ENCODE peak calls at places on chromosomes 3 and 15, in five cellular contexts. H is K562, V is HCT116, B is SK-N-SH, J is H1. W is an unnamed sample.

GRCh38 chr3:164748626-164749025 is 329.7 kb downstream of the SI start:
- DNase-seq in H (no peak), V (no peak), B (no peak), J (no peak), W (no peak)

GRCh38 chr15:28917791-28918140 is 32.0 kb downstream of the APBA2 start:
- DNase-seq in H (no peak), V (no peak), B (no peak), J (no peak), W (no peak)

GRCh38 chr15:38148476-38148875 is 104.2 kb upstream of the SPRED1 start:
- DNase-seq in H (no peak), V (no peak), B (no peak), J (no peak), W (no peak)

GRCh38 chr3:53259427-53260259 is 3.8 kb upstream of the TKT start:
- DNase-seq in H (no peak), V (no peak), B (peak), J (no peak), W (no peak)

GRCh38 chr3:12948891-12949711 is 107.7 kb upstream of the RPL32 start:
- DNase-seq in H (peak), V (peak), B (no peak), J (no peak), W (no peak)

GRCh38 chr3:55481067-55481917 is 5.8 kb downstream of the WNT5A start:
- DNase-seq in H (no peak), V (no peak), B (peak), J (no peak), W (no peak)

GRCh38 chr3:177960722-177961121 is 575.5 kb upstream of the KCNMB2 start:
- DNase-seq in H (no peak), V (no peak), B (no peak), J (no peak), W (no peak)

GRCh38 chr3:189101594-189101993 is 70.2 kb upstream of the TPRG1 start:
- DNase-seq in H (no peak), V (no peak), B (no peak), J (no peak), W (no peak)

GRCh38 chr15:70788114-70789049 is 25.0 kb upstream of the UACA start:
- DNase-seq in H (no peak), V (peak), B (no peak), J (no peak), W (no peak)

GRCh38 chr15:56871180-56871579 is 47.3 kb upstream of the TCF12 start:
- DNase-seq in H (no peak), V (peak), B (no peak), J (no peak), W (no peak)

GRCh38 chr3:129398803-129399144 is 29.7 kb downstream of the EFCAB12 start:
- DNase-seq in H (peak), V (no peak), B (peak), J (no peak), W (peak)

GRCh38 chr3:10164546-10165393 is at the start of gene IRAK2:
- DNase-seq in H (peak), V (peak), B (peak), J (no peak), W (peak)

GRCh38 chr3:61894988-61895935 is 333.9 kb downstream of the PTPRG start:
- DNase-seq in H (peak), V (peak), B (peak), J (no peak), W (no peak)

GRCh38 chr15:40633178-40633577 is 39.1 kb downstream of the KNL1 start:
- DNase-seq in H (no peak), V (no peak), B (no peak), J (no peak), W (no peak)

GRCh38 chr3:170584585-170585007 is 1.3 kb downstream of the SLC7A14 start:
- DNase-seq in H (peak), V (no peak), B (peak), J (no peak), W (peak)
- TF ChIP-seq JUND in H (no peak), V (no peak), B (no peak), J (no peak), W (no peak)

DNA sequence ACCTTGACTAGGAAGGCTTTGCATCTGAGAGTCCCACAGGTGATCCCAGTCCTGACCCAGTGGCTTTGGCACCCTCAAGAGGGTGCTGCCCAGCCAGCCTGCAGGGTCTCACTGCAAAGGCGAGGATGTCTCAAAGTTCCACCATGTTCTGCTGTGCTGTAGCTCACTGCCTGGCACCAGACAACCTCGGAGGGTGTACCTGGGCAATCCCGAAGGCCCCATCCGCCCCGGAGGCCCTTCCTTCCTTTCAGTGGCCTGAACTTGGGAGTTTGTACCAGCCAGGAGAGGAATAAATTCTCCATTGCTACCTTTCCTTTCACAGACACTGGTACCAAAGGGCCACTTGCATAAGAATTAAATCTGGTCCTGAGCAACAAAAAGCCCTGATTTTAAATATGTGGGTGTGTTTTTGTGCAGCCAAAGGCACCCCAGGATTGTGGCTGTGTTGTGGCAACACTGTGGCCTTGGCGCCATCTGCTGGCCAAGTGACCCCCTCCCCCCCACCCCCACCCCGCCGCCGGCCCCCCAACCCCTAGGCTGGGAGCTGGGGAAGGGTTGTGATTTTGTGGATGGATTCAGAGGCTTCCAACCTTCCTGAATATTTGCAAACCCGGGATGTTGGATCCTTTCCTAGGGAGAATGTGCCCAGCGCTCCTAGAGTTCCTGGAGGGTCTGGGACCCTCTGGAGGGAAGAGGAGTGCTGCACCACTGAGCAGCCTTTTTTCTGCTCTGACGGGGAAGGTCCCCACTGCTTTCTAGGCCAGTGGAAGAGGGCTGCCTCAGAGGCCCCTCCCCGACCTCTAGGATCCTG is 9.7 kb upstream of the PTPN23 start:
- DNase-seq in H (peak), V (no peak), B (peak), J (no peak), W (no peak)
- TF ChIP-seq JUND in H (no peak), V (no peak), B (no peak), J (no peak), W (no peak)

DNA sequence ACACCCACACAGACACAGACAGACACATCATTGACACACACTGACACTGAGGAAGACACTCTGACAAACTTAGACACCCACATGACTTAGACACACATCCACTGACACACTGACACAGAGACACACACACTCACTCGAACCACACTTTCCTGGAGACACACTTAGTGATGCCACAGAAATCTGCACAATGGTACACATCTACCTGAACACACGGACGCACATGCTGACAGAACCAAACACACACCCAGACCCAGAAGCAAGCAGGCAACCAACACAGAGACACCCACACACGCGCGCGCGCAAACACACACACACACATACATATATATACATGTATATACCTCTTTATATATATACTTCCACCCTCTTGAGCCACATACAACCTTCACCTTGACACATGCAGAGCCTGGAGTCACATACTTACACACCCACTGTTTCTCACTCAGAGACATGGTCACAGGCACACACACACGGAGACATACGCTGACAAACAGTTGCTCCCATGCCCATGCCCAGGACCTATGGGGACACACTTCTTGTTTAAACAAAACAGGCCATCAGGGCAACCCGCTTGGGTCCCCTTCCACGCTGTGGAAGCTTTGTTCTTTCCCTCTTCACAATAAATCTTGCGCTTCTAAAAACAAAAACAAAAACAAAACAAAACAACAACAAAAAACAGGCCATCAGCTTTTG is 907 bp upstream of the SCN5A start:
- DNase-seq in H (peak), V (no peak), B (peak), J (no peak), W (no peak)
- TF ChIP-seq JUND in H (no peak), V (no peak), B (no peak), J (no peak), W (no peak)

GRCh38 chr3:78917541-78917940 is 850.3 kb downstream of the ROBO1 start:
- DNase-seq in H (no peak), V (no peak), B (no peak), J (no peak), W (no peak)
- TF ChIP-seq JUND in H (no peak), V (no peak), B (no peak), J (no peak), W (no peak)

GRCh38 chr15:68775671-68776476 is 44.8 kb downstream of the ANP32A start:
- DNase-seq in H (no peak), V (no peak), B (no peak), J (no peak), W (no peak)
- TF ChIP-seq JUND in H (no peak), V (no peak), B (no peak), J (no peak), W (no peak)

GRCh38 chr15:94053626-94054025 is 177.7 kb upstream of the MCTP2 start:
- DNase-seq in H (no peak), V (no peak), B (no peak), J (no peak), W (no peak)
- TF ChIP-seq JUND in H (no peak), V (no peak), B (no peak), J (no peak), W (no peak)

W was measured in T47D.